ENCODE peak calls at places on chromosomes 12 and 14, in four cellular contexts. N is stomach, X is suprapubic skin, V is GM12878. K is an unnamed sample.

GRCh38 chr12:107775093-107775721 is 703 bp downstream of the ASCL4 start:
- DNase-seq in N (peak), V (no peak), X (no peak), K (no peak)

GRCh38 chr14:69789118-69789640 is 7.9 kb downstream of the SLC10A1 start:
- DNase-seq in V (no peak), N (no peak), X (no peak), K (no peak)

GRCh38 chr12:89636054-89636775 is 72.4 kb downstream of the ATP2B1 start:
- DNase-seq in X (no peak), N (no peak), V (no peak), K (no peak)

GRCh38 chr12:106091421-106091820 is 47.3 kb downstream of the NUAK1 start:
- DNase-seq in V (no peak), X (no peak), N (no peak), K (no peak)

GRCh38 chr14:68504861-68505260 is 288.0 kb downstream of the ZFP36L1 start:
- DNase-seq in X (no peak), N (no peak), V (no peak), K (no peak)

GRCh38 chr12:108611884-108612415 is 14.1 kb upstream of the TMEM119 start:
- DNase-seq in N (no peak), X (no peak), V (no peak), K (no peak)

GRCh38 chr12:5166976-5167375 is 123.3 kb downstream of the KCNA5 start:
- DNase-seq in V (no peak), N (no peak), X (no peak), K (no peak)

GRCh38 chr12:127170271-127171180 is 1096.4 kb upstream of the TMEM132C start:
- DNase-seq in X (peak), V (no peak), N (no peak), K (no peak)

GRCh38 chr14:27739657-27740156 is 1026.9 kb upstream of the FOXG1 start:
- DNase-seq in X (no peak), V (no peak), N (no peak), K (no peak)

GRCh38 chr14:45743884-45744283 is 490.9 kb upstream of the MIS18BP1 start:
- DNase-seq in N (no peak), X (no peak), V (no peak), K (no peak)

GRCh38 chr14:64707661-64708060 is 3.4 kb downstream of the PLEKHG3 start:
- DNase-seq in N (no peak), V (no peak), X (peak), K (no peak)

GRCh38 chr12:130163461-130164215 is 1.4 kb downstream of the FZD10 start:
- DNase-seq in N (peak), X (peak), V (no peak), K (no peak)

GRCh38 chr14:75022655-75023054 is 19.9 kb downstream of the EIF2B2 start:
- DNase-seq in N (no peak), X (no peak), V (no peak), K (no peak)

GRCh38 chr14:64733321-64733720 is 29.1 kb downstream of the PLEKHG3 start:
- DNase-seq in N (no peak), X (no peak), V (no peak), K (no peak)

GRCh38 chr12:3658327-3659163 is 94.4 kb downstream of the CRACR2A start:
- DNase-seq in V (no peak), X (no peak), N (peak), K (no peak)

GRCh38 chr14:47262801-47263200 is 412.6 kb downstream of the MDGA2 start:
- DNase-seq in X (no peak), V (no peak), N (no peak), K (no peak)

GRCh38 chr12:110079477-110080400 is 31.4 kb upstream of the C12orf76 start:
- DNase-seq in N (peak), V (peak), X (no peak), K (no peak)

GRCh38 chr14:34175574-34175973 is 224.7 kb upstream of the EGLN3 start:
- DNase-seq in V (peak), X (no peak), N (no peak), K (no peak)

GRCh38 chr14:76836029-76836630 is 9.9 kb downstream of the LRRC74A start:
- DNase-seq in V (no peak), X (no peak), N (no peak), K (peak)

GRCh38 chr14:74475678-74476077 is 17.4 kb downstream of the NPC2 start:
- DNase-seq in V (no peak), X (no peak), N (no peak), K (no peak)

GRCh38 chr12:69719336-69720316 is 19.0 kb upstream of the RAB3IP start:
- DNase-seq in N (no peak), X (no peak), V (no peak), K (no peak)

GRCh38 chr14:36212577-36212976 is 36.1 kb upstream of the PTCSC3 start:
- DNase-seq in X (no peak), V (no peak), N (no peak), K (no peak)

DNA sequence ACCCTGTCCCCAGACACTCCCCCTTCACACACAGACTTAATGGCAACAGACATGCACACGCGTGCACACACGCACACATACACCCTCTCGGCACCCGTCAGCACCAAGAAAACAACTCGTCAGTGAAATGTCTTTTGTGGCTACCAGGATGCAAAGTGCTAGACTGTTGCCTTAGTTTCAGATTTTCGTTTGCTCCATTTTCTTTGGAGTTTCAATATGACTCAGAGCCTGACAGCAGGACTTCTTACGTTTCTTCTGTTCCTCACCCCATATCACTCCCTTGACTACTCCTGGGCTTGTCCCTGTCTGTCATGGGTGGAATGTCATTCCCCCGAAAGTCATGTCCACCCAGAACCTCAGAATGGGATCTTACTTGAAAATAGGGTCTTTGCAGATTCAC is 182.9 kb downstream of the GLT1D1 start:
- DNase-seq in N (no peak), X (no peak), V (no peak), K (no peak)
- TF ChIP-seq POLR2AphosphoS5 in N (no peak), X (no peak), V (no peak), K (no peak)

GRCh38 chr14:90561031-90561430 is 164.2 kb downstream of the CALM1 start:
- DNase-seq in N (no peak), X (no peak), V (no peak), K (no peak)
- TF ChIP-seq CTCF in N (no peak), X (no peak), V (no peak), K (no peak)

GRCh38 chr12:95416111-95416636 is 57.8 kb upstream of the METAP2 start:
- DNase-seq in N (no peak), X (no peak), V (no peak), K (no peak)

GRCh38 chr12:95415451-95415850 is 58.5 kb upstream of the METAP2 start:
- DNase-seq in X (no peak), N (no peak), V (no peak), K (no peak)

GRCh38 chr12:95418142-95418541 is 55.8 kb upstream of the METAP2 start:
- DNase-seq in V (no peak), N (no peak), X (no peak), K (no peak)

GRCh38 chr12:95413576-95413975 is 60.4 kb upstream of the METAP2 start:
- DNase-seq in V (no peak), N (no peak), X (no peak), K (no peak)

DNA sequence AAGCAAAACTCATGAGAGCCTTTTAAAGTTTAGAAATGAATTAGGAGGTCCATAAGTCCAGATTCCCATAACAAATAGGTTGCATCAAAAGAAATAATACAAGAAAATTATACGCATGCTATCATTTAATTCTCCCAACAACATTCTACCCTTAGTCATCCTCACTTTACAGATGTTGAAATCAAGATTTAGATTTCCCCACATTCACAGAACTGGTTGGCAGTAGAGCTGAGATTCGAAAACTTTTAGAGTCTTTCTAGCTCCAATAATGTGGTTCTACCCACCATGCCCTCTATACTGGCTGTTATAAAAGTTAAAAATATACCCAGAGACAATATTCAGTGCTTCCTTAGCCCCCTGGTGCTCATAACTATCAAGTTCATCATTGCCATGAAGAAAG is 56.6 kb upstream of the METAP2 start:
- DNase-seq in X (no peak), V (no peak), N (no peak), K (no peak)
- TF ChIP-seq POLR2AphosphoS5 in X (no peak), V (no peak), N (no peak), K (no peak)

DNA sequence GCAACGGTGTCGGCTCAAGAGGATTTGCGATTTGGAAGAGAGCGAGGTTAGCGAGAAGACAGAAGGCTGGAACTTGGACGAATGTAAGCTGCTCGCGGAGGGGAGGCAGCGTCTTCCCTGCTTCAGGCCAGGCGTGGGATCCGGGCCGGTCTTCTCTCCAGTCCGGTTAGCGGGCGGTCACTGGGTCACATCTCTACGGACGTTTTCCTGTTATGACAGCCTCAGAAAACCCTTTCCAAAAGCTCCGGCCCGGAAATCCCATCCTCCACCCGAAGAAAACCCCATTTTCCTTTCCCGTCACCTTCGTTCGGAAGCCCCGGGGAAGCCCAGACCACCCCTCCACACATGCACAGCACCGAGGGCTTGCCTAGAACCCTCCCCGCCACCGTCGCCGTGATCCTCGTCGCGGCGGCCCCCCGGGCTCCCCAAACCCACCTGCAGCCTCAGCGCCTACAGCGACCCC is 268 bp downstream of the NDUFB1 start:
- DNase-seq in V (no peak), X (peak), N (peak), K (no peak)
- TF ChIP-seq CTCF in V (no peak), X (no peak), N (no peak), K (no peak)

GRCh38 chr14:93970967-93971634 is 5.3 kb downstream of the ASB2 start:
- DNase-seq in V (no peak), X (no peak), N (peak), K (no peak)
- TF ChIP-seq POLR2AphosphoS5 in V (peak), X (no peak), N (no peak), K (no peak)